ENCODE peak calls at places on chromosomes 2 and 18, in ten cellular contexts. One of them, this sample, is unnamed.

GRCh38 chr2:118627156-118627555 is 220.3 kb downstream of the EN1 start:
- DNase-seq in AG08396: no peak
- DNase-seq in ovary: no peak
- DNase-seq in stimulated activated CD4-positive, alpha-beta T cell treated with anti-CD3 and anti-CD28 coated beads, Interleukin-12 subunit alpha, Interleukin-12 subunit beta, amount 100 ng/mL, for 4 hours: no peak
- DNase-seq in aorta: no peak
- DNase-seq in upper lobe of right lung: no peak
- DNase-seq in NCI-H774: no peak
- DNase-seq in GM13976: no peak
- DNase-seq in SK-N-SH: no peak
- DNase-seq in stomach: no peak
- DNase-seq in this sample: no peak

GRCh38 chr2:81598437-81598836 is 1293.9 kb upstream of the LRRTM1 start:
- DNase-seq in AG08396: no peak
- DNase-seq in ovary: no peak
- DNase-seq in stimulated activated CD4-positive, alpha-beta T cell treated with anti-CD3 and anti-CD28 coated beads, Interleukin-12 subunit alpha, Interleukin-12 subunit beta, amount 100 ng/mL, for 4 hours: no peak
- DNase-seq in aorta: no peak
- DNase-seq in upper lobe of right lung: no peak
- DNase-seq in NCI-H774: no peak
- DNase-seq in GM13976: no peak
- DNase-seq in SK-N-SH: no peak
- DNase-seq in stomach: no peak
- DNase-seq in this sample: no peak

GRCh38 chr2:233468746-233469110 is 97.9 kb downstream of the USP40 start:
- DNase-seq in AG08396: no peak
- DNase-seq in ovary: no peak
- DNase-seq in stimulated activated CD4-positive, alpha-beta T cell treated with anti-CD3 and anti-CD28 coated beads, Interleukin-12 subunit alpha, Interleukin-12 subunit beta, amount 100 ng/mL, for 4 hours: no peak
- DNase-seq in aorta: no peak
- DNase-seq in upper lobe of right lung: peak; percentile 47
- DNase-seq in NCI-H774: no peak
- DNase-seq in GM13976: no peak
- DNase-seq in SK-N-SH: no peak
- DNase-seq in stomach: peak; percentile 25
- DNase-seq in this sample: no peak

GRCh38 chr18:22167091-22167470 is 2.3 kb upstream of the GATA6 start:
- DNase-seq in AG08396: no peak
- DNase-seq in ovary: peak; percentile 46
- DNase-seq in stimulated activated CD4-positive, alpha-beta T cell treated with anti-CD3 and anti-CD28 coated beads, Interleukin-12 subunit alpha, Interleukin-12 subunit beta, amount 100 ng/mL, for 4 hours: no peak
- DNase-seq in aorta: no peak
- DNase-seq in upper lobe of right lung: no peak
- DNase-seq in NCI-H774: no peak
- DNase-seq in GM13976: no peak
- DNase-seq in SK-N-SH: no peak
- DNase-seq in stomach: no peak
- DNase-seq in this sample: no peak

GRCh38 chr18:70359071-70359470 is 70.2 kb downstream of the SOCS6 start:
- DNase-seq in AG08396: no peak
- DNase-seq in ovary: no peak
- DNase-seq in stimulated activated CD4-positive, alpha-beta T cell treated with anti-CD3 and anti-CD28 coated beads, Interleukin-12 subunit alpha, Interleukin-12 subunit beta, amount 100 ng/mL, for 4 hours: no peak
- DNase-seq in aorta: no peak
- DNase-seq in upper lobe of right lung: no peak
- DNase-seq in NCI-H774: no peak
- DNase-seq in GM13976: no peak
- DNase-seq in SK-N-SH: no peak
- DNase-seq in stomach: no peak
- DNase-seq in this sample: no peak

GRCh38 chr2:11866358-11867335 is 120.2 kb downstream of the LPIN1 start:
- DNase-seq in AG08396: no peak
- DNase-seq in ovary: no peak
- DNase-seq in stimulated activated CD4-positive, alpha-beta T cell treated with anti-CD3 and anti-CD28 coated beads, Interleukin-12 subunit alpha, Interleukin-12 subunit beta, amount 100 ng/mL, for 4 hours: no peak
- DNase-seq in aorta: no peak
- DNase-seq in upper lobe of right lung: no peak
- DNase-seq in NCI-H774: peak; percentile 44
- DNase-seq in GM13976: no peak
- DNase-seq in SK-N-SH: no peak
- DNase-seq in stomach: no peak
- DNase-seq in this sample: no peak

GRCh38 chr2:63484901-63485300 is 103.4 kb downstream of the WDPCP start:
- DNase-seq in AG08396: no peak
- DNase-seq in ovary: no peak
- DNase-seq in stimulated activated CD4-positive, alpha-beta T cell treated with anti-CD3 and anti-CD28 coated beads, Interleukin-12 subunit alpha, Interleukin-12 subunit beta, amount 100 ng/mL, for 4 hours: no peak
- DNase-seq in aorta: no peak
- DNase-seq in upper lobe of right lung: no peak
- DNase-seq in NCI-H774: no peak
- DNase-seq in GM13976: no peak
- DNase-seq in SK-N-SH: no peak
- DNase-seq in stomach: no peak
- DNase-seq in this sample: no peak

GRCh38 chr2:51996569-51996917 is 964.6 kb upstream of the NRXN1 start:
- DNase-seq in AG08396: no peak
- DNase-seq in ovary: no peak
- DNase-seq in stimulated activated CD4-positive, alpha-beta T cell treated with anti-CD3 and anti-CD28 coated beads, Interleukin-12 subunit alpha, Interleukin-12 subunit beta, amount 100 ng/mL, for 4 hours: no peak
- DNase-seq in aorta: no peak
- DNase-seq in upper lobe of right lung: no peak
- DNase-seq in NCI-H774: no peak
- DNase-seq in GM13976: no peak
- DNase-seq in SK-N-SH: no peak
- DNase-seq in stomach: no peak
- DNase-seq in this sample: no peak

GRCh38 chr2:7525746-7526145 is 608.5 kb downstream of the RNF144A start:
- DNase-seq in AG08396: no peak
- DNase-seq in ovary: no peak
- DNase-seq in stimulated activated CD4-positive, alpha-beta T cell treated with anti-CD3 and anti-CD28 coated beads, Interleukin-12 subunit alpha, Interleukin-12 subunit beta, amount 100 ng/mL, for 4 hours: no peak
- DNase-seq in aorta: no peak
- DNase-seq in upper lobe of right lung: no peak
- DNase-seq in NCI-H774: no peak
- DNase-seq in GM13976: no peak
- DNase-seq in SK-N-SH: no peak
- DNase-seq in stomach: no peak
- DNase-seq in this sample: no peak

GRCh38 chr2:102336502-102336945 is 19.1 kb upstream of the IL18R1 start:
- DNase-seq in AG08396: no peak
- DNase-seq in ovary: no peak
- DNase-seq in stimulated activated CD4-positive, alpha-beta T cell treated with anti-CD3 and anti-CD28 coated beads, Interleukin-12 subunit alpha, Interleukin-12 subunit beta, amount 100 ng/mL, for 4 hours: no peak
- DNase-seq in aorta: no peak
- DNase-seq in upper lobe of right lung: no peak
- DNase-seq in NCI-H774: no peak
- DNase-seq in GM13976: no peak
- DNase-seq in SK-N-SH: no peak
- DNase-seq in stomach: no peak
- DNase-seq in this sample: no peak

GRCh38 chr2:26399781-26400376 is 1.8 kb upstream of the DRC1 start:
- DNase-seq in AG08396: no peak
- DNase-seq in ovary: no peak
- DNase-seq in stimulated activated CD4-positive, alpha-beta T cell treated with anti-CD3 and anti-CD28 coated beads, Interleukin-12 subunit alpha, Interleukin-12 subunit beta, amount 100 ng/mL, for 4 hours: no peak
- DNase-seq in aorta: no peak
- DNase-seq in upper lobe of right lung: no peak
- DNase-seq in NCI-H774: no peak
- DNase-seq in GM13976: no peak
- DNase-seq in SK-N-SH: no peak
- DNase-seq in stomach: no peak
- DNase-seq in this sample: no peak

GRCh38 chr2:150209746-150210145 is 277.7 kb downstream of the RND3 start:
- DNase-seq in AG08396: no peak
- DNase-seq in ovary: no peak
- DNase-seq in stimulated activated CD4-positive, alpha-beta T cell treated with anti-CD3 and anti-CD28 coated beads, Interleukin-12 subunit alpha, Interleukin-12 subunit beta, amount 100 ng/mL, for 4 hours: no peak
- DNase-seq in aorta: no peak
- DNase-seq in upper lobe of right lung: no peak
- DNase-seq in NCI-H774: no peak
- DNase-seq in GM13976: no peak
- DNase-seq in SK-N-SH: no peak
- DNase-seq in stomach: no peak
- DNase-seq in this sample: no peak

GRCh38 chr18:2906522-2907458 is 60.0 kb downstream of the EMILIN2 start:
- DNase-seq in AG08396: peak; percentile 68
- DNase-seq in ovary: peak; percentile 48
- DNase-seq in stimulated activated CD4-positive, alpha-beta T cell treated with anti-CD3 and anti-CD28 coated beads, Interleukin-12 subunit alpha, Interleukin-12 subunit beta, amount 100 ng/mL, for 4 hours: peak; percentile 34
- DNase-seq in aorta: no peak
- DNase-seq in upper lobe of right lung: peak; percentile 80
- DNase-seq in NCI-H774: peak; percentile 33
- DNase-seq in GM13976: peak; percentile 84
- DNase-seq in SK-N-SH: peak; percentile 87
- DNase-seq in stomach: no peak
- DNase-seq in this sample: no peak